ENCODE peak calls at places on chromosomes 4 and X, in ten cellular contexts. N is KBM-7; Q is EH; R is T follicular helper cell; E is glutamatergic neuron; L is CD4-positive, alpha-beta T cell; P is DND-41; D is psoas muscle; Z is T47D; J is SK-N-SH. S is an unnamed sample.

GRCh38 chr4:31461425-31461824 is 741.3 kb downstream of the PCDH7 start:
- DNase-seq in N (no peak), Q (peak), R (no peak), E (no peak), L (no peak), P (no peak), D (no peak), Z (no peak), J (no peak), S (peak)

GRCh38 chrX:12390301-12390700 is 252.0 kb downstream of the FRMPD4 start:
- DNase-seq in N (no peak), Q (peak), R (no peak), E (no peak), L (no peak), P (no peak), D (no peak), Z (no peak), J (no peak), S (no peak)

GRCh38 chr4:185033950-185034349 is 15.7 kb downstream of the HELT start:
- DNase-seq in N (no peak), Q (no peak), R (no peak), E (no peak), L (no peak), P (no peak), D (no peak), Z (no peak), J (no peak), S (no peak)

GRCh38 chr4:164509951-164510350 is 244.0 kb upstream of the SMIM31 start:
- DNase-seq in N (no peak), Q (no peak), R (no peak), E (no peak), L (no peak), P (no peak), D (no peak), Z (no peak), J (no peak), S (no peak)

GRCh38 chrX:111470681-111471403 is 40.6 kb upstream of the SERTM2 start:
- DNase-seq in N (no peak), Q (no peak), R (no peak), E (no peak), L (no peak), P (no peak), D (no peak), Z (no peak), J (no peak), S (no peak)

GRCh38 chr4:30380404-30380998 is 339.7 kb upstream of the PCDH7 start:
- DNase-seq in N (peak), Q (peak), R (no peak), E (peak), L (no peak), P (peak), D (no peak), Z (peak), J (peak), S (peak)

GRCh38 chr4:1075809-1076524 is 37.4 kb downstream of the RNF212 start:
- DNase-seq in N (no peak), Q (no peak), R (no peak), E (no peak), L (no peak), P (no peak), D (no peak), Z (no peak), J (no peak), S (no peak)

GRCh38 chr4:180542445-180543100 is 1700.6 kb upstream of the TENM3 start:
- DNase-seq in N (no peak), Q (no peak), R (no peak), E (no peak), L (no peak), P (no peak), D (no peak), Z (peak), J (no peak), S (peak)

GRCh38 chr4:113452868-113453620 is 308.5 kb downstream of the CAMK2D start:
- DNase-seq in N (no peak), Q (peak), R (no peak), E (no peak), L (no peak), P (no peak), D (no peak), Z (peak), J (no peak), S (no peak)

GRCh38 chr4:150297861-150298474 is 219.7 kb downstream of the DCLK2 start:
- DNase-seq in N (peak), Q (peak), R (peak), E (peak), L (no peak), P (peak), D (no peak), Z (peak), J (peak), S (peak)

GRCh38 chrX:9907645-9908387 is 59.3 kb upstream of the CLDN34 start:
- DNase-seq in N (peak), Q (peak), R (no peak), E (no peak), L (no peak), P (no peak), D (no peak), Z (no peak), J (no peak), S (no peak)

GRCh38 chrX:108250654-108251579 is 159.3 kb downstream of the ATG4A start:
- DNase-seq in N (no peak), Q (no peak), R (no peak), E (no peak), L (no peak), P (no peak), D (no peak), Z (no peak), J (no peak), S (no peak)

GRCh38 chrX:153448556-153449280 is 2.9 kb upstream of the TREX2 start:
- DNase-seq in N (no peak), Q (no peak), R (no peak), E (no peak), L (no peak), P (no peak), D (no peak), Z (no peak), J (no peak), S (no peak)

GRCh38 chrX:130216312-130216711 is 44.5 kb downstream of the RAB33A start:
- DNase-seq in N (no peak), Q (no peak), R (no peak), E (no peak), L (no peak), P (no peak), D (no peak), Z (peak), J (no peak), S (no peak)

GRCh38 chrX:140744085-140744484 is 34.5 kb downstream of the LINC00632 start:
- DNase-seq in N (no peak), Q (peak), R (no peak), E (no peak), L (no peak), P (peak), D (no peak), Z (no peak), J (no peak), S (no peak)

GRCh38 chr4:108036252-108036651 is 46.6 kb downstream of the HADH start:
- DNase-seq in N (no peak), Q (no peak), R (peak), E (no peak), L (peak), P (peak), D (no peak), Z (no peak), J (no peak), S (no peak)

GRCh38 chr4:54657556-54658313 is at the start of gene KIT:
- DNase-seq in N (peak), Q (peak), R (no peak), E (peak), L (no peak), P (no peak), D (peak), Z (no peak), J (peak), S (no peak)

GRCh38 chrX:151801980-151802379 is 67.4 kb downstream of the CNGA2 start:
- DNase-seq in N (peak), Q (peak), R (no peak), E (no peak), L (no peak), P (no peak), D (no peak), Z (peak), J (no peak), S (no peak)

GRCh38 chr4:27368781-27369180 is 508.1 kb downstream of the STIM2 start:
- DNase-seq in N (no peak), Q (no peak), R (no peak), E (no peak), L (no peak), P (no peak), D (no peak), Z (no peak), J (no peak), S (no peak)

GRCh38 chrX:74458738-74459137 is 37.4 kb downstream of the SLC16A2 start:
- DNase-seq in N (no peak), Q (peak), R (no peak), E (no peak), L (no peak), P (no peak), D (no peak), Z (peak), J (no peak), S (no peak)

GRCh38 chrX:52280812-52281211 is 88.0 kb upstream of the XAGE2 start:
- DNase-seq in N (peak), Q (no peak), R (no peak), E (no peak), L (no peak), P (no peak), D (no peak), Z (no peak), J (no peak), S (no peak)